ENCODE peak calls at places on chromosomes 12 and 14, in six cellular contexts. U is GM12878, D is HCT116, P is SK-N-SH, Z is K562, L is HepG2. E is an unnamed sample.

GRCh38 chr12:66648336-66648735 is 30.5 kb downstream of the GRIP1 start:
- DNase-seq in L (peak; percentile 2), P (no peak), U (no peak), Z (no peak), D (no peak), E (peak; percentile 7)

GRCh38 chr14:90405755-90406154 is 8.9 kb downstream of the CALM1 start:
- DNase-seq in P (no peak), L (no peak), Z (no peak), U (no peak), D (no peak), E (no peak)

GRCh38 chr12:14965221-14965620 is 3.8 kb upstream of the ARHGDIB start:
- DNase-seq in Z (no peak), D (no peak), L (no peak), U (no peak), P (peak; percentile 11), E (no peak)

GRCh38 chr12:130119241-130119861 is 42.9 kb upstream of the FZD10 start:
- DNase-seq in D (no peak), L (no peak), P (no peak), Z (no peak), U (no peak), E (no peak)

GRCh38 chr12:117875652-117876491 is 92.9 kb downstream of the KSR2 start:
- DNase-seq in P (peak; percentile 33), D (no peak), L (no peak), U (no peak), Z (peak; percentile 24), E (no peak)

GRCh38 chr12:15155271-15155670 is 65.9 kb downstream of the RERG start:
- DNase-seq in D (no peak), L (no peak), Z (no peak), U (no peak), P (no peak), E (no peak)

GRCh38 chr12:94753071-94753779 is 102.9 kb upstream of the TMCC3 start:
- DNase-seq in L (no peak), U (no peak), D (no peak), Z (no peak), P (no peak), E (no peak)

GRCh38 chr12:76878045-76878898 is 547 bp downstream of the CSRP2 start:
- DNase-seq in L (peak; percentile 23), U (no peak), Z (peak; percentile 34), P (peak; percentile 77), D (peak; percentile 15), E (no peak)

GRCh38 chr14:68397371-68397779 is 395.5 kb downstream of the ZFP36L1 start:
- DNase-seq in Z (no peak), D (no peak), U (no peak), L (peak; percentile 43), P (no peak), E (no peak)

GRCh38 chr12:29816869-29817730 is 33.4 kb upstream of the TMTC1 start:
- DNase-seq in D (no peak), L (no peak), P (no peak), U (no peak), Z (no peak), E (no peak)

GRCh38 chr14:76376878-76377523 is 1.1 kb downstream of the ESRRB start:
- DNase-seq in L (no peak), P (peak; percentile 40), Z (no peak), D (no peak), U (no peak), E (no peak)

GRCh38 chr14:49692191-49692757 is 646 bp upstream of the KLHDC1 start:
- DNase-seq in D (no peak), L (no peak), Z (no peak), U (no peak), P (no peak), E (no peak)

GRCh38 chr12:91567100-91567485 is 384.5 kb upstream of the DCN start:
- DNase-seq in Z (no peak), U (no peak), L (no peak), D (no peak), P (no peak), E (no peak)

GRCh38 chr12:91566328-91567099 is 383.9 kb upstream of the DCN start:
- DNase-seq in P (no peak), U (no peak), D (no peak), Z (no peak), L (no peak), E (no peak)

GRCh38 chr12:91565246-91565645 is 382.6 kb upstream of the DCN start:
- DNase-seq in L (no peak), U (no peak), Z (no peak), D (no peak), P (no peak), E (no peak)

GRCh38 chr12:91563011-91563410 is 380.4 kb upstream of the DCN start:
- DNase-seq in U (no peak), L (no peak), Z (no peak), D (no peak), P (no peak), E (no peak)

GRCh38 chr12:91565816-91566215 is 383.2 kb upstream of the DCN start:
- DNase-seq in P (no peak), U (no peak), D (no peak), Z (no peak), L (no peak), E (no peak)
- TF ChIP-seq JUND in P (no peak), U (no peak), D (no peak), Z (no peak), L (no peak), E (no peak)

GRCh38 chr14:75040959-75041358 is 10.3 kb downstream of the MLH3 start:
- DNase-seq in L (no peak), P (no peak), Z (no peak), D (no peak), U (no peak), E (no peak)

GRCh38 chr14:75044322-75044721 is 6.9 kb downstream of the MLH3 start:
- DNase-seq in Z (no peak), P (no peak), D (no peak), U (no peak), L (no peak), E (no peak)

GRCh38 chr14:75042040-75042439 is 9.2 kb downstream of the MLH3 start:
- DNase-seq in U (no peak), D (no peak), Z (no peak), P (peak; percentile 68), L (no peak), E (no peak)

GRCh38 chr14:75041613-75042012 is 9.7 kb downstream of the MLH3 start:
- DNase-seq in P (no peak), Z (no peak), U (no peak), D (no peak), L (peak; percentile 84), E (no peak)

GRCh38 chr14:75040497-75040896 is 10.8 kb downstream of the MLH3 start:
- DNase-seq in U (no peak), D (no peak), Z (no peak), L (no peak), P (no peak), E (no peak)
- TF ChIP-seq JUND in U (no peak), D (no peak), Z (no peak), L (no peak), P (no peak), E (no peak)

GRCh38 chr12:108115746-108116125 is 13.4 kb upstream of the WSCD2 start:
- DNase-seq in Z (no peak), P (no peak), L (no peak), U (no peak), D (no peak), E (no peak)

GRCh38 chr12:108110844-108111243 is 18.2 kb upstream of the WSCD2 start:
- DNase-seq in U (no peak), P (no peak), Z (no peak), D (no peak), L (no peak), E (no peak)

GRCh38 chr12:108109954-108110353 is 19.1 kb upstream of the WSCD2 start:
- DNase-seq in Z (no peak), L (no peak), P (no peak), U (no peak), D (no peak), E (no peak)

GRCh38 chr12:108115123-108115745 is 13.9 kb upstream of the WSCD2 start:
- DNase-seq in U (no peak), D (no peak), Z (peak; percentile 20), L (no peak), P (peak; percentile 24), E (no peak)

GRCh38 chr12:108112815-108113556 is 16.1 kb upstream of the WSCD2 start:
- DNase-seq in Z (no peak), D (no peak), P (peak; percentile 22), L (no peak), U (no peak), E (no peak)
- TF ChIP-seq JUND in Z (no peak), D (no peak), P (no peak), L (no peak), U (no peak), E (no peak)

GRCh38 chr12:11408096-11408495 is 12.7 kb upstream of the PRB2 start:
- DNase-seq in D (no peak), U (no peak), P (no peak), Z (no peak), L (no peak), E (no peak)
- TF ChIP-seq JUND in D (no peak), U (no peak), P (no peak), Z (no peak), L (no peak), E (no peak)

DNA sequence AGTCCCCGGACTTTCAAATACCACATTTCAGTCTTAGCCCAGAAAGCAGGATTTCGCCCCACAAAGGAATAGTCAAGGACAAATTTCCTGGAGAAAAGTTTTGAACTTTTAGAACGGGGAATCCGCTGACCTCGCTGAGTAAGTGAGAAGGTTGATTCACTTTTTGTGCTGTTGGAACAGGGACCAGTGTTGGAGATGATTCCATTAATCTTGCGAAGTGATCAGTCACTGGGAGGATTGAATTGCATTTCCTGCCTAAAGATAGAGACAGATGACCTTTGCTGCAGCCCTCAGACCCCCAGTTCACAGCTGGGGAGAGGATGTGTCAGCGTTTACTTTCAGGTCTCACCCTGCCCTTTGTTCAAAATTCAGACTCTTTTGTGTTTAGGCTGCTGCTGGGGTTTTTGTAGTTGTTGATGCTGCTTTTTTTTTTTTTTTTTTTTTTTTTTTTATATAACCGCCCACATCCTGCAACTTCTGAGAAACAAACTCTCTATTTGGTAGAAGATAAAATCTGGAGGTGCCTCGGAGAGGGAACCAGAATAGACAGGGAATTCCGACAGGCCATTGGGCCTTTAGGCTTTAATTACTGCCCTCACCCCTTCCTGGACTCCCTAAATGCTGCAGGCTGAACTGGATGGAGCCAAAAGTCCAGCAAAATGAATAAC is 9.8 kb upstream of the KDM2B start:
- DNase-seq in Z (no peak), D (no peak), U (peak; percentile 74), P (no peak), L (peak; percentile 58), E (no peak)
- TF ChIP-seq JUND in Z (no peak), D (no peak), U (no peak), P (no peak), L (no peak), E (no peak)

DNA sequence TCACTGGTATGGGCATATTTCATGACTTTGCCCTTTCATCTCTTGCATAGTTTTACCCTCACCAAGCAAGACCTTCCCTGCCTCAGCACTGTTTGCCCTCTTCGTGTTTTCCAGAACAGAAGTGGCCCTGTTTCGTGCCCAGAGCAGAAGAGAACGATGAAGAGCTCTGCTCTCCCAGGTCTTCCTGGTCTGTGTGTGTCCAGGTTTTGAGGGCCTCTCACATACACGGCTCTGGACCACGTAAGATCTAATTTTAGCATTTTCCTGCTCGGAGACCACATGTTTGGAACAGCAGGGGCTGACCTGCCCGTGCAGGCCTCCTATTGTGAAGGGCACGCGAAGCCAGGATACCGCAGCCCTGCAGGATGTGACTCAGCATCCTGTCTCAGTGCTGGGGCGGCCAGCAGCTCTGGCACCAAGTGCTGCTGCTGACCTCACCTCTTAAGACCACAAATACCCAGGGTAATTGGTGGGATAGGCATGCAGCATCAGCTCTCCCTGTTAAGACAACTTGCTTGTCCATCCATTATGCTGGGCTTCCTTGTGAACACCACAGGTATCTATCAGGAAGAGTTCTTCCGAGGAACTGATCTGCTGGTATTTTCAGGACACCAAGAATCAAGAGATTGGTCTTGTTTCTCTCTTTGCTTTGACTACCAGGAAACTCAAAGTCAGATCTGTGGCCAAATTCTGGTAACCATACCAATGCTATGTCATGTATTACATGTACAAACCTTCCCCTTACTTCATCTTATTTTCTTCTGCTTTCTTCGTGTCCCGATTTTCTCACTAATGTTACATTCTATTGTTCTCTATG is 19.0 kb downstream of the SSH1 start:
- DNase-seq in D (peak; percentile 97), U (peak; percentile 91), L (peak; percentile 80), P (peak; percentile 64), Z (peak; percentile 65), E (no peak)
- TF ChIP-seq JUND in D (no peak), U (peak; percentile 77), L (no peak), P (peak; percentile 98), Z (peak; percentile 82), E (no peak)

E was measured in T47D.